ENCODE peak calls at places on chromosomes 6 and 20, in six cellular contexts. U is NCI-H2081, Q is HFFc6, D is fibroblast of pulmonary artery, S is OCI-LY7, O is psoas muscle. Z is an unnamed sample.

GRCh38 chr6:117441824-117442264 is 16.1 kb upstream of the ROS1 start:
- DNase-seq in Q (no peak), S (no peak), U (no peak), O (no peak), D (peak), Z (peak)

GRCh38 chr6:5318617-5319016 is 57.3 kb downstream of the FARS2 start:
- DNase-seq in O (no peak), Q (no peak), S (no peak), U (no peak), D (no peak), Z (no peak)

GRCh38 chr20:22430154-22430745 is 154.1 kb downstream of the FOXA2 start:
- DNase-seq in D (peak), S (no peak), Q (no peak), O (no peak), U (peak), Z (peak)

GRCh38 chr6:53065266-53066058 is at the start of gene FBXO9:
- DNase-seq in S (peak), O (peak), Q (no peak), U (peak), D (no peak), Z (no peak)

GRCh38 chr20:20079102-20079784 is 26.9 kb downstream of the CFAP61 start:
- DNase-seq in S (no peak), Q (no peak), D (no peak), U (peak), O (no peak), Z (no peak)

GRCh38 chr6:52843600-52843999 is 3.0 kb upstream of the GSTA5 start:
- DNase-seq in S (no peak), O (no peak), U (no peak), Q (no peak), D (no peak), Z (no peak)

GRCh38 chr20:6641012-6641411 is 126.5 kb upstream of the BMP2 start:
- DNase-seq in S (no peak), O (no peak), U (no peak), D (no peak), Q (no peak), Z (no peak)

GRCh38 chr6:83592770-83593394 is 80.5 kb downstream of the PRSS35 start:
- DNase-seq in Q (peak), D (peak), O (no peak), S (peak), U (no peak), Z (peak)

GRCh38 chr6:166957087-166957804 is 896 bp upstream of the RNASET2 start:
- DNase-seq in Q (no peak), U (no peak), O (peak), D (no peak), S (peak), Z (no peak)

GRCh38 chr6:105881608-105882007 is 204.5 kb upstream of the PRDM1 start:
- DNase-seq in U (no peak), D (no peak), Q (no peak), O (no peak), S (no peak), Z (no peak)

GRCh38 chr6:34147906-34148701 is 2.2 kb upstream of the GRM4 start:
- DNase-seq in U (no peak), Q (no peak), S (peak), O (no peak), D (no peak), Z (no peak)

GRCh38 chr6:12420626-12421025 is 130.5 kb downstream of the EDN1 start:
- DNase-seq in Q (no peak), S (no peak), U (no peak), O (no peak), D (no peak), Z (no peak)

GRCh38 chr6:113495521-113495920 is 361.6 kb upstream of the MARCKS start:
- DNase-seq in S (no peak), O (no peak), Q (peak), U (no peak), D (peak), Z (peak)

GRCh38 chr6:96899019-96899418 is 1.3 kb upstream of the NDUFAF4 start:
- DNase-seq in D (peak), U (peak), S (peak), O (no peak), Q (peak), Z (peak)

GRCh38 chr6:110341671-110342304 is 16.4 kb downstream of the METTL24 start:
- DNase-seq in O (no peak), Q (peak), S (peak), D (peak), U (no peak), Z (peak)

GRCh38 chr20:51529758-51530157 is 12.8 kb downstream of the NFATC2 start:
- DNase-seq in S (peak), O (no peak), D (no peak), U (no peak), Q (no peak), Z (no peak)

GRCh38 chr20:4840831-4841230 is 119.1 kb downstream of the PRND start:
- DNase-seq in Q (no peak), U (no peak), S (peak), D (no peak), O (no peak), Z (no peak)

GRCh38 chr6:7541175-7542064 is at the start of gene DSP:
- DNase-seq in O (peak), D (no peak), Q (peak), S (no peak), U (peak), Z (no peak)

GRCh38 chr6:157648561-157648960 is 174.5 kb upstream of the SNX9 start:
- DNase-seq in U (no peak), O (no peak), S (no peak), D (no peak), Q (peak), Z (no peak)

GRCh38 chr6:46781478-46782378 is 11.5 kb upstream of the MEP1A start:
- DNase-seq in O (no peak), S (peak), Q (peak), U (peak), D (peak), Z (peak)

GRCh38 chr6:129104131-129104530 is 221.2 kb downstream of the LAMA2 start:
- DNase-seq in U (no peak), O (no peak), S (no peak), Q (peak), D (peak), Z (peak)

GRCh38 chr6:29845405-29846006 is 17.9 kb downstream of the HLA-G start:
- DNase-seq in D (no peak), O (no peak), S (no peak), Q (no peak), U (no peak), Z (no peak)

Z was measured in cardiac fibroblast.